ENCODE peak calls at places on chromosomes 4 and X, in eight cellular contexts. One of them, this sample, is unnamed.

GRCh38 chr4:159010563-159011260 is 92.2 kb upstream of the RAPGEF2 start:
- DNase-seq in GM23338: no peak
- DNase-seq in H9: no peak
- DNase-seq in aorta: peak
- DNase-seq in stimulated activated CD4-positive, alpha-beta T cell treated with anti-CD3 and anti-CD28 coated beads, Interleukin-15, amount 100 ng/mL, for 24 hours: no peak
- DNase-seq in GM12865: no peak
- DNase-seq in heart left ventricle: peak
- DNase-seq in stimulated activated naive B cell treated with anti-CD40 and anti-IgM and Interleukin-4, amounts not matched to agents 10 μg/mL and 1 μg/mL and 100 μg/mL, for 72 hours: no peak
- DNase-seq in this sample: no peak

GRCh38 chrX:69079278-69079677 is 86.0 kb downstream of the PJA1 start:
- DNase-seq in GM23338: no peak
- DNase-seq in H9: no peak
- DNase-seq in aorta: no peak
- DNase-seq in stimulated activated CD4-positive, alpha-beta T cell treated with anti-CD3 and anti-CD28 coated beads, Interleukin-15, amount 100 ng/mL, for 24 hours: no peak
- DNase-seq in GM12865: no peak
- DNase-seq in heart left ventricle: no peak
- DNase-seq in stimulated activated naive B cell treated with anti-CD40 and anti-IgM and Interleukin-4, amounts not matched to agents 10 μg/mL and 1 μg/mL and 100 μg/mL, for 72 hours: no peak
- DNase-seq in this sample: no peak

GRCh38 chr4:182179105-182179504 is 64.1 kb upstream of the TENM3 start:
- DNase-seq in GM23338: peak
- DNase-seq in H9: no peak
- DNase-seq in aorta: no peak
- DNase-seq in stimulated activated CD4-positive, alpha-beta T cell treated with anti-CD3 and anti-CD28 coated beads, Interleukin-15, amount 100 ng/mL, for 24 hours: no peak
- DNase-seq in GM12865: no peak
- DNase-seq in heart left ventricle: no peak
- DNase-seq in stimulated activated naive B cell treated with anti-CD40 and anti-IgM and Interleukin-4, amounts not matched to agents 10 μg/mL and 1 μg/mL and 100 μg/mL, for 72 hours: no peak
- DNase-seq in this sample: no peak

GRCh38 chr4:978957-979701 is 5.8 kb upstream of the DGKQ start:
- DNase-seq in GM23338: no peak
- DNase-seq in H9: no peak
- DNase-seq in aorta: no peak
- DNase-seq in stimulated activated CD4-positive, alpha-beta T cell treated with anti-CD3 and anti-CD28 coated beads, Interleukin-15, amount 100 ng/mL, for 24 hours: no peak
- DNase-seq in GM12865: no peak
- DNase-seq in heart left ventricle: no peak
- DNase-seq in stimulated activated naive B cell treated with anti-CD40 and anti-IgM and Interleukin-4, amounts not matched to agents 10 μg/mL and 1 μg/mL and 100 μg/mL, for 72 hours: no peak
- DNase-seq in this sample: no peak

GRCh38 chr4:1571986-1572385 is 112.1 kb downstream of the FAM53A start:
- DNase-seq in GM23338: peak
- DNase-seq in H9: no peak
- DNase-seq in aorta: peak
- DNase-seq in stimulated activated CD4-positive, alpha-beta T cell treated with anti-CD3 and anti-CD28 coated beads, Interleukin-15, amount 100 ng/mL, for 24 hours: no peak
- DNase-seq in GM12865: no peak
- DNase-seq in heart left ventricle: no peak
- DNase-seq in stimulated activated naive B cell treated with anti-CD40 and anti-IgM and Interleukin-4, amounts not matched to agents 10 μg/mL and 1 μg/mL and 100 μg/mL, for 72 hours: no peak
- DNase-seq in this sample: no peak

GRCh38 chr4:13349096-13349495 is 135.0 kb downstream of the RAB28 start:
- DNase-seq in GM23338: no peak
- DNase-seq in H9: no peak
- DNase-seq in aorta: no peak
- DNase-seq in stimulated activated CD4-positive, alpha-beta T cell treated with anti-CD3 and anti-CD28 coated beads, Interleukin-15, amount 100 ng/mL, for 24 hours: no peak
- DNase-seq in GM12865: no peak
- DNase-seq in heart left ventricle: no peak
- DNase-seq in stimulated activated naive B cell treated with anti-CD40 and anti-IgM and Interleukin-4, amounts not matched to agents 10 μg/mL and 1 μg/mL and 100 μg/mL, for 72 hours: no peak
- DNase-seq in this sample: no peak

GRCh38 chrX:19673334-19674040 is 158.2 kb upstream of the MAP3K15 start:
- DNase-seq in GM23338: no peak
- DNase-seq in H9: no peak
- DNase-seq in aorta: peak
- DNase-seq in stimulated activated CD4-positive, alpha-beta T cell treated with anti-CD3 and anti-CD28 coated beads, Interleukin-15, amount 100 ng/mL, for 24 hours: no peak
- DNase-seq in GM12865: no peak
- DNase-seq in heart left ventricle: peak
- DNase-seq in stimulated activated naive B cell treated with anti-CD40 and anti-IgM and Interleukin-4, amounts not matched to agents 10 μg/mL and 1 μg/mL and 100 μg/mL, for 72 hours: no peak
- DNase-seq in this sample: no peak

GRCh38 chr4:2940267-2941137 is 22.7 kb downstream of the NOP14 start:
- DNase-seq in GM23338: no peak
- DNase-seq in H9: no peak
- DNase-seq in aorta: no peak
- DNase-seq in stimulated activated CD4-positive, alpha-beta T cell treated with anti-CD3 and anti-CD28 coated beads, Interleukin-15, amount 100 ng/mL, for 24 hours: no peak
- DNase-seq in GM12865: no peak
- DNase-seq in heart left ventricle: peak
- DNase-seq in stimulated activated naive B cell treated with anti-CD40 and anti-IgM and Interleukin-4, amounts not matched to agents 10 μg/mL and 1 μg/mL and 100 μg/mL, for 72 hours: no peak
- DNase-seq in this sample: peak

GRCh38 chr4:72077346-72077745 is 45.5 kb downstream of the NPFFR2 start:
- DNase-seq in GM23338: no peak
- DNase-seq in H9: no peak
- DNase-seq in aorta: no peak
- DNase-seq in stimulated activated CD4-positive, alpha-beta T cell treated with anti-CD3 and anti-CD28 coated beads, Interleukin-15, amount 100 ng/mL, for 24 hours: no peak
- DNase-seq in GM12865: no peak
- DNase-seq in heart left ventricle: no peak
- DNase-seq in stimulated activated naive B cell treated with anti-CD40 and anti-IgM and Interleukin-4, amounts not matched to agents 10 μg/mL and 1 μg/mL and 100 μg/mL, for 72 hours: no peak
- DNase-seq in this sample: no peak

GRCh38 chrX:39242187-39242586 is 440.9 kb downstream of the MID1IP1 start:
- DNase-seq in GM23338: peak
- DNase-seq in H9: peak
- DNase-seq in aorta: no peak
- DNase-seq in stimulated activated CD4-positive, alpha-beta T cell treated with anti-CD3 and anti-CD28 coated beads, Interleukin-15, amount 100 ng/mL, for 24 hours: peak
- DNase-seq in GM12865: peak
- DNase-seq in heart left ventricle: no peak
- DNase-seq in stimulated activated naive B cell treated with anti-CD40 and anti-IgM and Interleukin-4, amounts not matched to agents 10 μg/mL and 1 μg/mL and 100 μg/mL, for 72 hours: no peak
- DNase-seq in this sample: no peak

GRCh38 chrX:55120767-55121358 is 32.0 kb downstream of the PAGE2 start:
- DNase-seq in GM23338: no peak
- DNase-seq in H9: no peak
- DNase-seq in aorta: no peak
- DNase-seq in stimulated activated CD4-positive, alpha-beta T cell treated with anti-CD3 and anti-CD28 coated beads, Interleukin-15, amount 100 ng/mL, for 24 hours: no peak
- DNase-seq in GM12865: no peak
- DNase-seq in heart left ventricle: no peak
- DNase-seq in stimulated activated naive B cell treated with anti-CD40 and anti-IgM and Interleukin-4, amounts not matched to agents 10 μg/mL and 1 μg/mL and 100 μg/mL, for 72 hours: no peak
- DNase-seq in this sample: no peak

GRCh38 chrX:31314921-31315320 is 243.1 kb upstream of the FTHL17 start:
- DNase-seq in GM23338: no peak
- DNase-seq in H9: no peak
- DNase-seq in aorta: no peak
- DNase-seq in stimulated activated CD4-positive, alpha-beta T cell treated with anti-CD3 and anti-CD28 coated beads, Interleukin-15, amount 100 ng/mL, for 24 hours: no peak
- DNase-seq in GM12865: no peak
- DNase-seq in heart left ventricle: no peak
- DNase-seq in stimulated activated naive B cell treated with anti-CD40 and anti-IgM and Interleukin-4, amounts not matched to agents 10 μg/mL and 1 μg/mL and 100 μg/mL, for 72 hours: no peak
- DNase-seq in this sample: no peak

GRCh38 chr4:15004701-15005301 is 2.5 kb downstream of the CPEB2 start:
- DNase-seq in GM23338: peak
- DNase-seq in H9: peak
- DNase-seq in aorta: peak
- DNase-seq in stimulated activated CD4-positive, alpha-beta T cell treated with anti-CD3 and anti-CD28 coated beads, Interleukin-15, amount 100 ng/mL, for 24 hours: peak
- DNase-seq in GM12865: peak
- DNase-seq in heart left ventricle: peak
- DNase-seq in stimulated activated naive B cell treated with anti-CD40 and anti-IgM and Interleukin-4, amounts not matched to agents 10 μg/mL and 1 μg/mL and 100 μg/mL, for 72 hours: peak
- DNase-seq in this sample: peak

GRCh38 chrX:37926700-37927099 is 79.3 kb upstream of the DYNLT3 start:
- DNase-seq in GM23338: peak
- DNase-seq in H9: no peak
- DNase-seq in aorta: no peak
- DNase-seq in stimulated activated CD4-positive, alpha-beta T cell treated with anti-CD3 and anti-CD28 coated beads, Interleukin-15, amount 100 ng/mL, for 24 hours: no peak
- DNase-seq in GM12865: peak
- DNase-seq in heart left ventricle: no peak
- DNase-seq in stimulated activated naive B cell treated with anti-CD40 and anti-IgM and Interleukin-4, amounts not matched to agents 10 μg/mL and 1 μg/mL and 100 μg/mL, for 72 hours: no peak
- DNase-seq in this sample: no peak

GRCh38 chr4:3250956-3251690 is 2.2 kb downstream of the MSANTD1 start:
- DNase-seq in GM23338: peak
- DNase-seq in H9: peak
- DNase-seq in aorta: peak
- DNase-seq in stimulated activated CD4-positive, alpha-beta T cell treated with anti-CD3 and anti-CD28 coated beads, Interleukin-15, amount 100 ng/mL, for 24 hours: no peak
- DNase-seq in GM12865: no peak
- DNase-seq in heart left ventricle: peak
- DNase-seq in stimulated activated naive B cell treated with anti-CD40 and anti-IgM and Interleukin-4, amounts not matched to agents 10 μg/mL and 1 μg/mL and 100 μg/mL, for 72 hours: no peak
- DNase-seq in this sample: no peak

GRCh38 chr4:158035662-158036195 is 137.1 kb downstream of the GASK1B start:
- DNase-seq in GM23338: no peak
- DNase-seq in H9: no peak
- DNase-seq in aorta: no peak
- DNase-seq in stimulated activated CD4-positive, alpha-beta T cell treated with anti-CD3 and anti-CD28 coated beads, Interleukin-15, amount 100 ng/mL, for 24 hours: no peak
- DNase-seq in GM12865: no peak
- DNase-seq in heart left ventricle: no peak
- DNase-seq in stimulated activated naive B cell treated with anti-CD40 and anti-IgM and Interleukin-4, amounts not matched to agents 10 μg/mL and 1 μg/mL and 100 μg/mL, for 72 hours: no peak
- DNase-seq in this sample: no peak